ENCODE peak calls at places on chromosomes 1 and 21, in seven cellular contexts. Y is ovary; A is activated CD8-positive, alpha-beta memory T cell treated with anti-CD3 and anti-CD28 coated beads for 1 hour; N is T-cell; J is activated naive CD4-positive, alpha-beta T cell treated with Interleukin-2 at 50 U/mL for 16 hours; L is substantia nigra; Q is stimulated activated CD4-positive, alpha-beta T cell treated with anti-CD3 and anti-CD28 coated beads, Interleukin-4, amount 100 ng/mL, for 24 hours. P is an unnamed sample.

GRCh38 chr1:67850151-67850551 is 16.9 kb upstream of the GNG12 start:
- DNase-seq in Y (peak; percentile 26), J (no peak), Q (no peak), A (no peak), L (no peak), N (no peak), P (no peak)

GRCh38 chr1:31010081-31010989 is 55.2 kb downstream of the PUM1 start:
- DNase-seq in A (no peak), Y (no peak), Q (peak; percentile 59), N (no peak), J (peak; percentile 21), L (no peak), P (no peak)

GRCh38 chr1:218304281-218305039 is 19.4 kb downstream of the RRP15 start:
- DNase-seq in J (no peak), L (no peak), Y (no peak), Q (no peak), A (no peak), N (no peak), P (no peak)

GRCh38 chr21:25983745-25984144 is 186.8 kb downstream of the APP start:
- DNase-seq in A (no peak), Y (no peak), N (no peak), J (no peak), L (no peak), Q (no peak), P (no peak)

GRCh38 chr1:66618390-66618789 is 84.4 kb downstream of the SGIP1 start:
- DNase-seq in Q (no peak), N (no peak), J (no peak), L (no peak), A (no peak), Y (no peak), P (no peak)

GRCh38 chr1:12435639-12436344 is 182.2 kb downstream of the DHRS3 start:
- DNase-seq in J (peak; percentile 60), N (no peak), Q (peak; percentile 68), L (no peak), A (no peak), Y (no peak), P (no peak)

GRCh38 chr1:15017105-15017504 is 136.4 kb upstream of the TMEM51 start:
- DNase-seq in Q (no peak), J (no peak), A (no peak), N (no peak), L (no peak), Y (no peak), P (no peak)

GRCh38 chr1:50976111-50976889 is 6.3 kb downstream of the CDKN2C start:
- DNase-seq in N (no peak), Y (no peak), A (no peak), J (peak; percentile 7), Q (no peak), L (no peak), P (no peak)

GRCh38 chr1:181910905-181911304 is 150.6 kb downstream of the ZNF648 start:
- DNase-seq in Y (no peak), N (no peak), J (no peak), A (no peak), L (no peak), Q (no peak), P (no peak)

GRCh38 chr1:91949356-91949699 is at the start of gene BRDT:
- DNase-seq in J (no peak), A (no peak), L (no peak), N (no peak), Q (no peak), Y (no peak), P (no peak)

GRCh38 chr1:206705744-206706297 is 21.1 kb downstream of the MAPKAPK2 start:
- DNase-seq in L (no peak), Q (no peak), J (no peak), Y (no peak), A (no peak), N (no peak), P (no peak)

GRCh38 chr1:218425647-218426342 is 80.7 kb downstream of the TGFB2 start:
- DNase-seq in Q (no peak), L (no peak), Y (no peak), N (no peak), J (no peak), A (no peak), P (no peak)

GRCh38 chr1:156511656-156512055 is 11.1 kb upstream of the MEF2D start:
- DNase-seq in J (peak; percentile 43), A (no peak), N (no peak), L (no peak), Y (no peak), Q (peak; percentile 47), P (no peak)

GRCh38 chr1:66217021-66217420 is 316.9 kb upstream of the SGIP1 start:
- DNase-seq in L (no peak), J (no peak), N (no peak), A (no peak), Y (no peak), Q (no peak), P (no peak)

GRCh38 chr1:24987875-24988559 is 57.9 kb upstream of the RUNX3 start:
- DNase-seq in Q (peak; percentile 25), L (no peak), A (no peak), Y (no peak), N (no peak), J (no peak), P (no peak)

GRCh38 chr1:40316595-40317393 is at the start of gene COL9A2:
- DNase-seq in J (peak; percentile 66), N (peak; percentile 45), Y (no peak), L (peak; percentile 74), A (peak; percentile 21), Q (peak; percentile 56), P (peak; percentile 50)

GRCh38 chr1:11740258-11741192 is 4.6 kb downstream of the AGTRAP start:
- DNase-seq in N (no peak), J (no peak), A (no peak), Q (peak; percentile 13), L (no peak), Y (no peak), P (no peak)

GRCh38 chr1:164659621-164660414 is 100.8 kb downstream of the PBX1 start:
- DNase-seq in Q (no peak), J (no peak), Y (no peak), L (no peak), A (no peak), N (no peak), P (no peak)

GRCh38 chr1:223707270-223708000 is 4.9 kb upstream of the CAPN2 start:
- DNase-seq in Y (peak; percentile 90), A (no peak), L (no peak), N (no peak), Q (no peak), J (no peak), P (no peak)

GRCh38 chr1:107871259-107871658 is 93.7 kb downstream of the VAV3 start:
- DNase-seq in N (no peak), A (no peak), L (no peak), Q (no peak), Y (no peak), J (no peak), P (no peak)

GRCh38 chr1:160911441-160911840 is 26.5 kb upstream of the ITLN1 start:
- DNase-seq in N (no peak), A (no peak), J (no peak), Q (no peak), Y (no peak), L (no peak), P (no peak)

GRCh38 chr21:15355066-15355465 is 290.3 kb upstream of the NRIP1 start:
- DNase-seq in Q (no peak), N (no peak), L (no peak), J (no peak), A (no peak), Y (no peak), P (no peak)

GRCh38 chr1:108811611-108812010 is 45.3 kb downstream of the AKNAD1 start:
- DNase-seq in Q (no peak), Y (no peak), L (no peak), J (no peak), A (no peak), N (no peak), P (no peak)

GRCh38 chr1:248858096-248858890 is 592 bp downstream of the ZNF692 start:
- DNase-seq in N (no peak), Y (peak; percentile 62), Q (peak; percentile 31), J (peak; percentile 36), L (no peak), A (no peak), P (no peak)

GRCh38 chr1:11169202-11169601 is 20.0 kb upstream of the ANGPTL7 start:
- DNase-seq in Y (no peak), N (no peak), J (no peak), L (no peak), A (no peak), Q (no peak), P (no peak)